ENCODE peak calls at places on chromosomes 13 and 19, in six cellular contexts. R, X, J, U, T and O are unnamed samples.

GRCh38 chr13:109593230-109593629 is 193.2 kb downstream of the IRS2 start:
- DNase-seq in U (no peak), T (no peak), R (no peak), J (no peak), X (no peak), O (no peak)

GRCh38 chr19:21850636-21851255 is 14.8 kb upstream of the ZNF43 start:
- DNase-seq in J (no peak), T (no peak), U (no peak), X (no peak), R (no peak), O (no peak)

GRCh38 chr13:47708386-47708785 is 292.7 kb downstream of the SUCLA2 start:
- DNase-seq in T (peak), J (no peak), X (no peak), R (no peak), U (peak), O (peak)

GRCh38 chr19:5083547-5083965 is 114.6 kb downstream of the KDM4B start:
- DNase-seq in T (peak), J (peak), R (no peak), X (no peak), U (no peak), O (peak)

GRCh38 chr13:92407858-92408257 is 818.7 kb upstream of the GPC6 start:
- DNase-seq in X (no peak), R (no peak), J (no peak), T (no peak), U (no peak), O (no peak)

GRCh38 chr19:52190679-52191293 is 934 bp downstream of the PPP2R1A start:
- DNase-seq in J (no peak), U (peak), R (no peak), X (peak), T (peak), O (peak)

GRCh38 chr13:76378767-76379166 is 507.4 kb downstream of the KCTD12 start:
- DNase-seq in T (no peak), X (no peak), U (no peak), R (no peak), J (no peak), O (no peak)

GRCh38 chr13:42393573-42394360 is 121.8 kb downstream of the AKAP11 start:
- DNase-seq in X (no peak), U (no peak), R (no peak), J (no peak), T (no peak), O (no peak)

GRCh38 chr19:12804051-12804450 is 2.2 kb downstream of the THSD8 start:
- DNase-seq in T (no peak), U (no peak), X (no peak), R (no peak), J (no peak), O (no peak)
- TF ChIP-seq CTCF in T (no peak), U (no peak), X (no peak), R (no peak), J (no peak), O (no peak)

GRCh38 chr19:16281743-16282142 is 42.9 kb upstream of the KLF2 start:
- DNase-seq in U (no peak), T (no peak), J (no peak), R (no peak), X (no peak), O (no peak)

GRCh38 chr19:16288544-16288943 is 36.1 kb upstream of the KLF2 start:
- DNase-seq in X (no peak), R (no peak), U (no peak), J (no peak), T (peak), O (peak)

GRCh38 chr19:16289594-16289993 is 35.0 kb upstream of the KLF2 start:
- DNase-seq in R (no peak), X (no peak), J (no peak), U (no peak), T (no peak), O (no peak)

GRCh38 chr19:16283103-16283469 is 41.5 kb upstream of the KLF2 start:
- DNase-seq in R (no peak), J (peak), U (no peak), X (no peak), T (no peak), O (no peak)

GRCh38 chr19:16285769-16286564 is 38.7 kb upstream of the KLF2 start:
- DNase-seq in T (peak), X (peak), J (no peak), R (no peak), U (peak), O (no peak)
- H3K4me3 ChIP-seq in T (no peak), X (peak), J (no peak), R (no peak), U (no peak), O (no peak)

GRCh38 chr19:18425515-18426415 is 6.6 kb downstream of the SSBP4 start:
- DNase-seq in R (no peak), T (peak), U (no peak), J (no peak), X (no peak), O (peak)
- TF ChIP-seq CTCF in R (no peak), T (no peak), U (peak), J (no peak), X (no peak), O (no peak)

GRCh38 chr19:3481241-3482090 is 1.1 kb upstream of the SMIM24 start:
- DNase-seq in J (no peak), U (no peak), R (no peak), X (no peak), T (no peak), O (no peak)
- H3K4me3 ChIP-seq in J (no peak), U (no peak), R (no peak), X (no peak), T (no peak), O (no peak)

DNA sequence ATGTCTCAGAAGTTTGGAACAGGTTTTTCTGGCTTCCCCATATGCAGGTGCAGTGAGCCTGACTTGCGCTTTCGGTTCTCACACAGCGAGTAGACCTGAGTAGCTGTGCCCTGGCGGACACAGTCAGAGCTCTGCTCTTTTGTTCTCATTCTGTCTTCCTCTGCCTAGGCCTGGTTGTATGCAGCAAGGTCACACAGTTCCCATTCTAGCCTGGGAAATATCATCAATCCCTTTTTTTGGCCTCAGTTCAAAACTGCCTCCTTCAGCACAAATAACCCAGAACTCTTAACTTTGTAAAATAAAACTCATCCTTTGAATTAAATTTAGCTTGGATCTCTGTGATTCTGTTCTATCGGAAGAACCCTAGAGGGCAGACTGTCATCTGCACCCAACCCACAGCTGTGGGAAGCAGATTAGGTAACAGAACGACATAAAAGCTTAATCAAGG is 10.2 kb downstream of the OXGR1 start:
- DNase-seq in U (peak), T (peak), J (peak), R (no peak), X (peak), O (peak)
- TF ChIP-seq CTCF in U (no peak), T (peak), J (peak), R (no peak), X (peak), O (peak)

GRCh38 chr19:41097302-41097701 is 9.1 kb downstream of the CYP2A13 start:
- DNase-seq in U (no peak), X (no peak), J (no peak), T (no peak), R (no peak), O (no peak)
- H3K4me3 ChIP-seq in U (no peak), X (no peak), J (no peak), T (no peak), R (no peak), O (no peak)

GRCh38 chr19:3459322-3459881 is 20.9 kb downstream of the SMIM24 start:
- DNase-seq in X (peak), U (no peak), J (peak), T (peak), R (peak), O (peak)
- TF ChIP-seq CTCF in X (no peak), U (no peak), J (no peak), T (no peak), R (no peak), O (no peak)

GRCh38 chr19:56838680-56838929 is 1.9 kb downstream of the PEG3 start:
- DNase-seq in J (no peak), T (no peak), U (no peak), R (no peak), X (no peak), O (no peak)
- H3K4me3 ChIP-seq in J (peak), T (no peak), U (peak), R (peak), X (peak), O (peak)

GRCh38 chr13:72648513-72649065 is 78.8 kb downstream of the MZT1 start:
- DNase-seq in X (no peak), R (no peak), T (peak), J (no peak), U (no peak), O (peak)
- TF ChIP-seq CTCF in X (no peak), R (no peak), T (peak), J (no peak), U (peak), O (peak)

DNA sequence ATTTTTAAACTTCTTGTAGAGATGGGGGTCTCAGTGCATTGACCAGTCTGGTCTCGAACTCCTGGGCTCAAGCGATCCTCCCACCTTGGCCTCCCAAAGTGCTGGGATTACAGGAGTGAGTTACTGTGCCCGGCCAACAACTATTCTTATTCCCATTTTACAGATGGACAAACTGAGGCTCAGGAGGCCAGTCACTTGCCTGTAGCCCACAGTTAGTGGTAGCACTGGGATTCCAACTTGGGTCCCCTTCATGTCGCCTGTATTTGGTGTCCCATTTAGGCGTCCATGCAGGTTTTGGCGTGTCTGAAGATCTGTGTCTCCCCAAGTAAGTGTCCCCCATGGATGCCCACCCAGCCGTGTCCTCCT is 791 bp upstream of the AXL start:
- DNase-seq in X (no peak), R (no peak), U (no peak), J (no peak), T (no peak), O (no peak)
- H3K4me3 ChIP-seq in X (peak), R (no peak), U (peak), J (no peak), T (peak), O (peak)